ENCODE peak calls at places on chromosome 9, in ten cellular contexts. E, H, K, O, N, Y, U, V, B and I are unnamed samples.

GRCh38 chr9:83959061-83959460 is 21.0 kb downstream of the HNRNPK start:
- ATAC-seq in E (no peak), H (no peak), K (no peak), O (no peak), N (no peak), Y (no peak), U (no peak), V (no peak), B (no peak), I (no peak)

GRCh38 chr9:124045076-124045829 is 33.7 kb downstream of the LHX2 start:
- ATAC-seq in E (no peak), H (peak), K (peak), O (peak), N (no peak), Y (peak), U (peak), V (peak), B (no peak), I (peak)

GRCh38 chr9:123311250-123311753 is 42.9 kb upstream of the STRBP start:
- ATAC-seq in E (no peak), H (no peak), K (no peak), O (no peak), N (no peak), Y (no peak), U (no peak), V (no peak), B (no peak), I (no peak)

GRCh38 chr9:68975644-68976043 is 38.3 kb downstream of the PRKACG start:
- ATAC-seq in E (no peak), H (no peak), K (no peak), O (no peak), N (no peak), Y (peak), U (peak), V (peak), B (no peak), I (no peak)

GRCh38 chr9:136551401-136552116 is 5.7 kb upstream of the NOTCH1 start:
- ATAC-seq in E (no peak), H (peak), K (peak), O (no peak), N (peak), Y (peak), U (peak), V (no peak), B (no peak), I (peak)

GRCh38 chr9:95070549-95071021 is 246.9 kb downstream of the FANCC start:
- ATAC-seq in E (no peak), H (no peak), K (no peak), O (no peak), N (no peak), Y (peak), U (peak), V (no peak), B (no peak), I (no peak)

GRCh38 chr9:13331320-13331719 is 51.8 kb upstream of the MPDZ start:
- ATAC-seq in E (no peak), H (no peak), K (no peak), O (no peak), N (no peak), Y (no peak), U (no peak), V (no peak), B (no peak), I (no peak)

GRCh38 chr9:130263601-130264413 is 1.8 kb upstream of the HMCN2 start:
- ATAC-seq in E (no peak), H (peak), K (peak), O (peak), N (no peak), Y (no peak), U (peak), V (no peak), B (no peak), I (peak)

GRCh38 chr9:108153391-108153790 is 663.8 kb upstream of the KLF4 start:
- ATAC-seq in E (no peak), H (no peak), K (no peak), O (no peak), N (no peak), Y (no peak), U (no peak), V (no peak), B (no peak), I (no peak)